ENCODE peak calls at places on chromosome 22, in six cellular contexts. X is pancreas, W is AG10803, Q is mesenchymal stem cell, Z is GM12865, A is HCT116. H is an unnamed sample.

GRCh38 chr22:48738204-48738980 is 1089.3 kb downstream of the BRD1 start:
- DNase-seq in Z (no peak), Q (no peak), X (no peak), A (no peak), W (no peak), H (no peak)

GRCh38 chr22:28514314-28514713 is 165.3 kb downstream of the TTC28 start:
- DNase-seq in X (no peak), Q (no peak), W (peak; percentile 15), Z (no peak), A (no peak), H (peak; percentile 2)

GRCh38 chr22:47357086-47357485 is 594.6 kb downstream of the TBC1D22A start:
- DNase-seq in Q (no peak), Z (no peak), X (peak; percentile 2), W (no peak), A (no peak), H (no peak)

GRCh38 chr22:40218723-40219294 is 41.1 kb downstream of the TNRC6B start:
- DNase-seq in X (no peak), Q (no peak), Z (no peak), W (no peak), A (no peak), H (no peak)

GRCh38 chr22:43007519-43008102 is 7.3 kb downstream of the PACSIN2 start:
- DNase-seq in X (peak; percentile 77), A (no peak), Z (no peak), Q (peak; percentile 67), W (peak; percentile 46), H (peak; percentile 56)

GRCh38 chr22:32528984-32529982 is 54.7 kb downstream of the FBXO7 start:
- DNase-seq in Z (peak; percentile 81), X (peak; percentile 79), Q (peak; percentile 81), W (peak; percentile 87), A (peak; percentile 74), H (peak; percentile 85)

GRCh38 chr22:28430656-28431055 is 249.0 kb downstream of the TTC28 start:
- DNase-seq in X (no peak), A (no peak), W (peak; percentile 60), Q (no peak), Z (no peak), H (no peak)

GRCh38 chr22:20808844-20809243 is 34.9 kb downstream of the SERPIND1 start:
- DNase-seq in Z (no peak), Q (no peak), A (no peak), X (no peak), W (no peak), H (no peak)

DNA sequence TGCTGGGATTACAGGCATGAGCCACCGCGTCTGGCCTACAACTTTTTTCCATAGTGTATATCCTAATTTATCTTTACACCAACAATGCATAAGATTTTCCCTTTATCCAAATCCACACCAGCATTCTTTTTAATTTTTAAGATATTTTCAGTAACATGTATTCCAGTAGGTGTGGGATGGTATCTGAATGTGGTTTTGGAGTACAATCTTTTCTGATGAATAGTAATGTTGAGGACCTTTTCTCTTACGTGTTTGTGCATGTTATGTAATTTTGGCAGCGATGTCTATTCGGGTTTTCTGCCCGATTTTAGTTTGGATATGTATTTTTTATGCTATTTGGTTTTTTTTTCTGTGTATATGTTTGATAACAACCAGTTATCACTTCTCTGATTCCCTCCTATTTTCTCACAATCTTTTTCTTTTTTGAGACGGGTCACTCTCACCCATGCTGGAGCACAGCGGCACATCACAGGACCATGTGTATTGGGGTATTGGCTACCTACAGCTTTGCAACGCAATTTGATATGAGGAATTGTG is 114.6 kb upstream of the GRK3 start:
- DNase-seq in W (peak; percentile 21), A (no peak), Z (no peak), X (no peak), Q (no peak), H (no peak)
- H3K4me3 ChIP-seq in W (no peak overlapping the region), A (no peak overlapping the region), Z (peak overlapping the region; percentile 79), X (peak overlapping the region; percentile 61), Q (peak overlapping the region; percentile 96), H (peak overlapping the region; percentile 86)

GRCh38 chr22:39150848-39151215 is 1.6 kb downstream of the CBX7 start:
- DNase-seq in Z (no peak), X (no peak), Q (no peak), W (no peak), A (no peak), H (no peak)
- H3K4me3 ChIP-seq in Z (no peak overlapping the region), X (no peak overlapping the region), Q (peak overlapping the region; percentile 92), W (no peak overlapping the region), A (no peak overlapping the region), H (no peak overlapping the region)

DNA sequence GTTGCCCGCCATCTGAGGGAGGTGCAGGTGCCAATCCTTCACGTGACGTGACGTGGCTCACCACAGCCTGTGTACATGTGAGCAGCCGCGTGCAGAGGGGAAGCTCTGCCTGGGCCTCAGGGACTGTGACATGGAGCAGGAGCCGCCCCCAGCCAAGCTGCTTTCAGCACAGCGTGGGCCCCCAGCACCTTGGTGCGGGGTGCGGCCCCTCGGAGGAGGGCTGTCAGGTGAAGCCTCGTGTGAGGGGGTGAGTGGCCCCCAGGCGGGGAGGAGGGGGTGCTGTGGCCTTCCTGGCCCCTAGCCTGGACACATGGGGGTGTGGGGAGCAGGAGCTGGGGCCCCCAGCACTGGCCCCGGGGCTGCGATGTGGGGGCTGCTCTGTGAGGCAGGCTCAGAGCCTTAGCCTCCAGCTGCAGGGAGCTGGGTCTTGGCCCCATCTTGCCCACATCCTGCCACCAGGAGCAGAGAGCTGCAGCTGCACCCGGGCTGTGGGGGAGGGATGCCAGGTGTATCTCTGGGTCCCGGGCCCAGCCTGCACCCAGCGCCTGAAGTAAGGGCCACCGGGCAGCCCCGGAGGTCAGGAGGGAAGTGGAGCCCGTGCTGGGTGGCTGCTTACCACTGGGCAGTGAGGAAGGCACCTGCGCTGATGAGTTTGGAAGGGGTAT is at the start of gene ADORA2A:
- DNase-seq in A (no peak), W (no peak), X (no peak), Q (no peak), Z (peak; percentile 88), H (no peak)
- H3K4me3 ChIP-seq in A (no peak within 1 kb of the TSS), W (no peak within 1 kb of the TSS), X (no peak within 1 kb of the TSS), Q (no peak within 1 kb of the TSS), Z (peak within 1 kb of the TSS; percentile 83), H (no peak within 1 kb of the TSS)

GRCh38 chr22:29731058-29731850 is 11.5 kb downstream of the CABP7 start:
- DNase-seq in A (no peak), Z (no peak), X (no peak), Q (no peak), W (no peak), H (no peak)
- H3K4me3 ChIP-seq in A (no peak overlapping the region), Z (no peak overlapping the region), X (no peak overlapping the region), Q (no peak overlapping the region), W (no peak overlapping the region), H (no peak overlapping the region)

GRCh38 chr22:23763579-23764331 is 965 bp downstream of the C22orf15 start:
- DNase-seq in X (no peak), W (no peak), Z (peak; percentile 43), A (no peak), Q (no peak), H (no peak)

GRCh38 chr22:23760056-23760455 is 2.7 kb upstream of the C22orf15 start:
- DNase-seq in Z (no peak), Q (no peak), W (no peak), A (no peak), X (no peak), H (no peak)

GRCh38 chr22:23759566-23759965 is 3.2 kb upstream of the C22orf15 start:
- DNase-seq in A (no peak), Z (no peak), W (no peak), X (no peak), Q (no peak), H (no peak)

GRCh38 chr22:23764931-23765881 is 2.4 kb downstream of the C22orf15 start:
- DNase-seq in Q (no peak), W (no peak), A (no peak), X (no peak), Z (no peak), H (no peak)

DNA sequence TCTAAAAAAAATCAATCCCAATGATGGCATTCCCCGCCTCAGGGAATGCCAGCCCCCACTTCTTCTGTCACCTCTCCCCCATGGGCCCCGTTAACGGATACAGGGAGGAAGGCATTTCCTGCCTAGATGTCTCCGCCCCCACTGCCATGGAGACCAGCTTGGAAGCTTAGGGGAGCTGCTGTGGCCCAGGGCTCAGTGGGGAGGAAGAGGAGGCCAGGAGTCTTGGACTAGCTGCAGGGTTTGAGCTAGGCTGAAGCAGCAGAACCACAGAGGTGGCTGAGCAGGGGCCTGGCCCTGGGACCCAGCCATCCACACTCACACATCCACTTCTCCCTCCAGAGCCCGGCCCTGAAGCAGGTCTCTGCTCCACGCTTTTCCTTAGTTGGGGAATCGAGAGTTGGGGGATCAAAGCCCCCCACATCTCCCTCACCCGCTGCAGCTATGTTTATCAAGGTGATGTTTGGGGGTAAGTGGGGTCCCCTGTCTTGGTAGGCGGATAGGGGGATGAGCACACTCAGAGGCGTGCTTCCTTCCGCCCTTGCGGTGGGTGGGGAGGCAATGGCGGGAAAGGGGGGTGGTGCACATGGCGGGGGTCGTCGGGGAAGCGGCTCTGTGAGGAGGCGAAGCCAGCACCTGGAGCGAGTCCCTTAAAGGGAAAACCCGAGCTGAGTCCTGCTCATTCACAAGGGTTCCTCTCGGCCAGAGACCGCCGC is at the start of gene C22orf15:
- DNase-seq in X (no peak), W (peak; percentile 54), Q (peak; percentile 58), A (no peak), Z (no peak), H (peak; percentile 64)
- H3K4me3 ChIP-seq in X (no peak within 1 kb of the TSS), W (peak within 1 kb of the TSS; percentile 26), Q (no peak within 1 kb of the TSS), A (no peak within 1 kb of the TSS), Z (peak within 1 kb of the TSS; percentile 40), H (no peak within 1 kb of the TSS)

GRCh38 chr22:31235076-31235475 is 23.0 kb downstream of the LIMK2 start:
- DNase-seq in W (no peak), X (no peak), A (no peak), Q (peak; percentile 57), Z (no peak), H (peak; percentile 73)
- H3K4me3 ChIP-seq in W (no peak overlapping the region), X (no peak overlapping the region), A (no peak overlapping the region), Q (no peak overlapping the region), Z (no peak overlapping the region), H (no peak overlapping the region)

GRCh38 chr22:17379939-17380710 is 10.9 kb downstream of the CECR2 start:
- DNase-seq in W (no peak), X (no peak), Z (no peak), A (no peak), Q (no peak), H (no peak)

GRCh38 chr22:17381237-17381913 is 12.1 kb downstream of the CECR2 start:
- DNase-seq in W (no peak), Z (no peak), X (no peak), A (no peak), Q (no peak), H (peak; percentile 27)

GRCh38 chr22:17384612-17385345 is 15.5 kb downstream of the CECR2 start:
- DNase-seq in W (no peak), Z (no peak), Q (no peak), A (no peak), X (no peak), H (no peak)

GRCh38 chr22:17376950-17377349 is 7.7 kb downstream of the CECR2 start:
- DNase-seq in Z (no peak), Q (no peak), A (no peak), W (no peak), X (no peak), H (no peak)

DNA sequence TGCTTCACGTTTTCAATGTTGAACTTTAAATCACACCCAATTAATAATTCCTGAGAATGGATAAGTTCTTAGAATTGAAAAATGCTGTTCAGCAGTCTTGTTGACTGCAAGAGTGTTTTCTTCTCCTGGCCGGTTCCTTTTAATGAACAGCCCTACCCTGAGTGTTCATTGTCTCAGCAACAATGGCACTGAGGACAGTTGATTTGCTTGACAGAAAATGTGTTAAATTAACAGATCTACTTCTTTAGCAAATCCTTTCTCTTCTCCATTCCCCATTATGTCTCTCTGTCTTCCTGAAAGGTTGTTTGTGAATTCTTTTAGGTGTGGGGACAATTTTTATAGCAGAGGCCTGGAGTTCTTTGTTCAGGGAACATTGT is 11.4 kb downstream of the CECR2 start:
- DNase-seq in W (no peak), Q (no peak), X (no peak), Z (no peak), A (no peak), H (no peak)
- H3K4me3 ChIP-seq in W (no peak overlapping the region), Q (no peak overlapping the region), X (no peak overlapping the region), Z (no peak overlapping the region), A (no peak overlapping the region), H (no peak overlapping the region)